ENCODE peak calls at places on chromosomes 16 and 17, in six cellular contexts. U, Q, A, L, M and J are unnamed samples.

GRCh38 chr17:45990836-45991235 is 8.2 kb upstream of the STH start:
- DNase-seq in Q (no peak), L (no peak), M (no peak), U (no peak), A (no peak), J (no peak)

GRCh38 chr17:80036715-80037477 is 454 bp downstream of the CCDC40 start:
- DNase-seq in M (no peak), U (peak; percentile 90), Q (peak; percentile 75), A (peak; percentile 82), L (no peak), J (peak; percentile 87)

GRCh38 chr17:48601184-48601527 is 3.6 kb downstream of the HOXB6 start:
- DNase-seq in L (no peak), M (no peak), A (no peak), U (no peak), Q (no peak), J (no peak)

GRCh38 chr17:42754782-42755181 is 6.2 kb upstream of the RAMP2 start:
- DNase-seq in U (no peak), Q (no peak), L (no peak), M (peak; percentile 41), A (no peak), J (no peak)

GRCh38 chr17:34706029-34706428 is 126.6 kb downstream of the TMEM132E start:
- DNase-seq in M (peak; percentile 1), Q (no peak), L (no peak), A (peak; percentile 43), U (peak; percentile 37), J (peak; percentile 64)

GRCh38 chr16:16032271-16032979 is 83.0 kb downstream of the ABCC1 start:
- DNase-seq in L (no peak), U (no peak), M (peak; percentile 58), A (no peak), Q (no peak), J (no peak)

GRCh38 chr16:88999457-89000206 is 22.6 kb upstream of the CBFA2T3 start:
- DNase-seq in L (no peak), Q (no peak), A (peak; percentile 66), U (peak; percentile 64), M (no peak), J (no peak)

GRCh38 chr17:36721560-36722120 is 120.3 kb downstream of the MRM1 start:
- DNase-seq in L (no peak), M (peak; percentile 2), A (no peak), U (no peak), Q (peak; percentile 5), J (no peak)

GRCh38 chr17:75404223-75404738 is 1.2 kb downstream of the GRB2 start:
- DNase-seq in M (peak; percentile 83), A (peak; percentile 81), Q (peak; percentile 91), L (no peak), U (peak; percentile 91), J (no peak)

GRCh38 chr17:82370471-82371332 is 863 bp upstream of the UTS2R start:
- DNase-seq in Q (no peak), M (no peak), U (no peak), A (no peak), L (no peak), J (no peak)

GRCh38 chr16:66690106-66690847 is 6.3 kb downstream of the CMTM4 start:
- DNase-seq in L (no peak), M (no peak), Q (no peak), A (no peak), U (no peak), J (no peak)

GRCh38 chr17:80220709-80221215 is 535 bp downstream of the SLC26A11 start:
- DNase-seq in L (no peak), Q (peak; percentile 28), U (peak; percentile 10), A (no peak), M (no peak), J (no peak)

GRCh38 chr16:13945734-13946490 is 26.0 kb downstream of the ERCC4 start:
- DNase-seq in L (no peak), Q (no peak), M (no peak), U (no peak), A (no peak), J (no peak)

GRCh38 chr16:17403156-17403809 is 67.5 kb downstream of the XYLT1 start:
- DNase-seq in U (peak; percentile 53), M (no peak), L (no peak), A (no peak), Q (no peak), J (no peak)

GRCh38 chr16:81522141-81522701 is 77.6 kb downstream of the CMIP start:
- DNase-seq in A (peak; percentile 78), M (no peak), U (peak; percentile 81), L (no peak), Q (no peak), J (no peak)
- H3K4ac ChIP-seq in A (no peak overlapping the region), M (no peak overlapping the region), U (no peak overlapping the region), L (no peak overlapping the region), Q (no peak overlapping the region), J (no peak overlapping the region)

GRCh38 chr16:27779719-27780161 is 229.8 kb downstream of the KATNIP start:
- DNase-seq in A (peak; percentile 80), M (peak; percentile 46), Q (no peak), L (peak; percentile 41), U (peak; percentile 74), J (peak; percentile 24)
- H3K18ac ChIP-seq in A (no peak overlapping the region), M (no peak overlapping the region), Q (no peak overlapping the region), L (no peak overlapping the region), U (no peak overlapping the region), J (no peak overlapping the region)

GRCh38 chr17:17837966-17838962 is 1.5 kb upstream of the SREBF1 start:
- DNase-seq in A (peak; percentile 93), U (peak; percentile 96), L (no peak), Q (peak; percentile 81), M (peak; percentile 24), J (no peak)
- H3K79me1 ChIP-seq in A (no peaks in the 10 kb centered on the region), U (peaks cover 14% of the 10 kb centered on the region), L (peaks cover 7% of the 10 kb centered on the region), Q (peaks cover 4% of the 10 kb centered on the region), M (peaks cover 56% of the 10 kb centered on the region), J (peaks cover 4% of the 10 kb centered on the region)

DNA sequence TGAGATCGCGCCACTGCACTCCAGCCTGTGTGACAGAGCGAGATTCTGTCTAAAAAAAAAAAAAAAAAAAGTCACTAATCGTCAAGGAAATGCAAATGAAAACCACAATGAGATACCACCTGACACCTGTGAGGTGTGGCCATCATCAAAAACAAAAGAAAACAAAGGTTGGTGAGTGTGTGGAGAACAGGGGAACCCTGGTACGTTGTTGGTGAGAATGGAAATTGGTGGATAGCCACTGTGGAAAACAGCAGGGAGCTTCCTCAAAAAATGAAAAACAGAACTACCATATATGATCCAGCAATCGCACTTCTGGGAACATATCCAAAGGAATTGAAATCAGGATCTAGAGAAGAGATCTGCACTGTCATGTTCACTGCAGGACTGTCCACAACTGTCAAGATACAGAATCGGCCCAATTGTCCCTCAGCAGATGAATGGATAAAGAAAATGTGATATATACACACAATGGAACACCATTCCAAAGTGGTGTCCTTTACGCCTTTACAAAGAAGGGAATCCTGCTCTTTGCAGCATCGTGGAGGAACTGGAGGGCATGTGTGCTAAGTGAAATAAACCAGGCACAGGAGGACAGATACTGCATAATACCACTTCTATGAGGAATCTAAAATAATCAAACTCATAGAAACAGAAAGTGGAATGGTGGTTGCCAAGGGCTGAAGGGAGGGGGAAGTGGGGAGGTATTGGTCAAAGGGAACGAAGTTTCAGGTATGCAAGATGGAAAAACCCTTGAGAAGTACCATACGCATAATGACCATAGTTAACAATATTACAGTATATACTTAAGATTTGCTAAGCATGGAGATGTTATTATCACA is 63.5 kb upstream of the PLCG2 start:
- DNase-seq in M (no peak), U (no peak), Q (no peak), A (no peak), L (no peak), J (no peak)
- H3K4ac ChIP-seq in M (no peak overlapping the region), U (no peak overlapping the region), Q (no peak overlapping the region), A (no peak overlapping the region), L (no peak overlapping the region), J (no peak overlapping the region)

GRCh38 chr16:19361587-19361986 is 56.1 kb upstream of the TMC5 start:
- DNase-seq in U (no peak), A (no peak), Q (no peak), L (no peak), M (no peak), J (no peak)

GRCh38 chr16:19367335-19367734 is 50.3 kb upstream of the TMC5 start:
- DNase-seq in U (no peak), A (no peak), M (no peak), Q (no peak), L (no peak), J (no peak)

GRCh38 chr16:19363741-19364140 is 53.9 kb upstream of the TMC5 start:
- DNase-seq in L (no peak), M (no peak), U (no peak), Q (no peak), A (no peak), J (no peak)

GRCh38 chr16:19366384-19366783 is 51.3 kb upstream of the TMC5 start:
- DNase-seq in U (peak; percentile 49), L (no peak), A (no peak), M (no peak), Q (peak; percentile 23), J (no peak)
- H3K18ac ChIP-seq in U (no peak overlapping the region), L (no peak overlapping the region), A (no peak overlapping the region), M (no peak overlapping the region), Q (no peak overlapping the region), J (no peak overlapping the region)

GRCh38 chr17:13542612-13543011 is 59.1 kb downstream of the HS3ST3A1 start:
- DNase-seq in L (no peak), A (no peak), Q (no peak), M (no peak), U (no peak), J (no peak)
- H3K79me1 ChIP-seq in L (no peaks in the 10 kb centered on the region), A (no peaks in the 10 kb centered on the region), Q (no peaks in the 10 kb centered on the region), M (peaks cover 69% of the 10 kb centered on the region), U (no peaks in the 10 kb centered on the region), J (no peaks in the 10 kb centered on the region)

GRCh38 chr16:68790944-68791343 is 52.4 kb upstream of the TANGO6 start:
- DNase-seq in M (no peak), L (no peak), U (peak; percentile 23), A (peak; percentile 51), Q (no peak), J (no peak)
- H3K4ac ChIP-seq in M (no peak overlapping the region), L (peak overlapping the region; percentile 51), U (no peak overlapping the region), A (no peak overlapping the region), Q (no peak overlapping the region), J (no peak overlapping the region)